ENCODE peak calls at places on chromosomes 1 and 21, in ten cellular contexts. H is SJSA1, Y is OCI-LY7, L is K562, B is dorsolateral prefrontal cortex, M is psoas muscle, E is lung, I is left ventricle myocardium inferior, C is GM23248, T is esophagus squamous epithelium. D is an unnamed sample.

GRCh38 chr1:224432672-224433040 is 1.9 kb downstream of the WDR26 start:
- DNase-seq in T (no peak), L (peak), C (peak), B (no peak), Y (peak), E (no peak), M (no peak), I (no peak), H (peak), D (no peak)

GRCh38 chr1:246608616-246609376 is 42.5 kb downstream of the CNST start:
- DNase-seq in T (peak), H (peak), E (peak), I (peak), M (peak), C (peak), Y (no peak), L (no peak), B (no peak), D (peak)

GRCh38 chr1:207754942-207755689 is 3.3 kb downstream of the CD46 start:
- DNase-seq in Y (no peak), I (no peak), C (no peak), M (no peak), B (no peak), L (no peak), T (no peak), H (no peak), E (no peak), D (no peak)

GRCh38 chr1:239706245-239706892 is 320.0 kb downstream of the CHRM3 start:
- DNase-seq in H (no peak), Y (no peak), I (no peak), C (no peak), B (no peak), M (no peak), T (no peak), E (no peak), L (no peak), D (no peak)

GRCh38 chr1:159832309-159832708 is 5.6 kb downstream of the SLAMF8 start:
- DNase-seq in B (no peak), C (no peak), H (no peak), M (no peak), E (no peak), I (no peak), Y (no peak), T (no peak), L (no peak), D (no peak)

GRCh38 chr21:42454791-42455190 is 41.2 kb downstream of the RSPH1 start:
- DNase-seq in L (no peak), C (no peak), T (no peak), I (no peak), B (no peak), M (no peak), Y (no peak), H (no peak), E (no peak), D (no peak)

GRCh38 chr1:170664283-170664827 is 424 bp downstream of the PRRX1 start:
- DNase-seq in C (peak), I (peak), E (no peak), B (no peak), T (no peak), M (peak), L (no peak), H (peak), Y (no peak), D (peak)

GRCh38 chr1:70919924-70920323 is 127.7 kb downstream of the PTGER3 start:
- DNase-seq in L (no peak), H (no peak), Y (no peak), I (no peak), T (no peak), E (no peak), B (no peak), M (no peak), C (no peak), D (no peak)

GRCh38 chr21:33383056-33383888 is 19.9 kb upstream of the IFNGR2 start:
- DNase-seq in T (peak), Y (peak), H (peak), B (no peak), E (peak), I (peak), L (peak), M (peak), C (peak), D (peak)

GRCh38 chr1:27650527-27651175 is 15.7 kb upstream of the FGR start:
- DNase-seq in B (no peak), L (no peak), C (peak), I (no peak), T (no peak), Y (no peak), M (no peak), H (peak), E (no peak), D (no peak)

GRCh38 chr1:27816921-27817630 is 13.5 kb upstream of the PPP1R8 start:
- DNase-seq in M (no peak), C (peak), E (no peak), B (no peak), Y (no peak), H (peak), I (no peak), T (no peak), L (no peak), D (no peak)

GRCh38 chr1:180548686-180549326 is 10.0 kb upstream of the OVAAL start:
- DNase-seq in B (no peak), H (no peak), T (no peak), E (no peak), Y (no peak), L (no peak), M (no peak), C (no peak), I (no peak), D (no peak)

GRCh38 chr1:169779150-169779549 is 15.6 kb downstream of the METTL18 start:
- DNase-seq in H (no peak), C (no peak), M (no peak), Y (no peak), T (no peak), I (no peak), L (no peak), E (no peak), B (no peak), D (no peak)

GRCh38 chr1:6874298-6874697 is 89.0 kb downstream of the CAMTA1 start:
- DNase-seq in T (no peak), I (no peak), B (no peak), M (no peak), Y (no peak), L (no peak), E (no peak), C (no peak), H (no peak), D (no peak)

GRCh38 chr1:242639104-242639503 is 114.6 kb upstream of the PLD5 start:
- DNase-seq in B (no peak), M (no peak), E (no peak), H (no peak), L (no peak), T (no peak), C (no peak), Y (no peak), I (no peak), D (no peak)

GRCh38 chr1:67390041-67390887 is 39.9 kb downstream of the SERBP1 start:
- DNase-seq in Y (no peak), T (no peak), C (peak), M (no peak), H (peak), B (no peak), E (no peak), L (no peak), I (no peak), D (no peak)

GRCh38 chr1:77430966-77431735 is 149.3 kb downstream of the AK5 start:
- DNase-seq in E (no peak), B (no peak), L (no peak), T (no peak), M (no peak), I (no peak), C (no peak), Y (no peak), H (no peak), D (no peak)

GRCh38 chr21:14875704-14876364 is 189.0 kb downstream of the NRIP1 start:
- DNase-seq in T (no peak), M (no peak), H (no peak), L (no peak), B (no peak), E (no peak), I (no peak), Y (no peak), C (no peak), D (no peak)

GRCh38 chr21:26140185-26140584 is 30.4 kb downstream of the APP start:
- DNase-seq in H (peak), I (peak), Y (no peak), M (peak), T (no peak), B (no peak), E (no peak), L (no peak), C (peak), D (peak)

GRCh38 chr1:44832068-44832700 is 10.9 kb downstream of the PTCH2 start:
- DNase-seq in E (no peak), C (no peak), T (no peak), M (peak), L (no peak), H (peak), B (no peak), I (no peak), Y (no peak), D (no peak)

GRCh38 chr1:40664167-40664537 is 1.3 kb downstream of the RIMS3 start:
- DNase-seq in L (no peak), C (no peak), H (no peak), E (no peak), Y (peak), T (no peak), M (no peak), I (no peak), B (no peak), D (no peak)

GRCh38 chr1:8358897-8359616 is 41.1 kb downstream of the SLC45A1 start:
- DNase-seq in H (no peak), E (no peak), L (no peak), Y (no peak), B (no peak), M (peak), I (no peak), C (no peak), T (no peak), D (no peak)

GRCh38 chr1:175628548-175629317 is 114.7 kb downstream of the TNR start:
- DNase-seq in E (no peak), I (peak), T (no peak), C (no peak), H (no peak), Y (no peak), L (no peak), M (peak), B (peak), D (peak)

GRCh38 chr1:119703666-119704450 is 7.9 kb upstream of the PHGDH start:
- DNase-seq in Y (no peak), M (no peak), I (no peak), L (no peak), C (no peak), E (no peak), B (no peak), H (no peak), T (no peak), D (no peak)

GRCh38 chr1:16630661-16631247 is 17.4 kb upstream of the NBPF1 start:
- DNase-seq in C (no peak), B (peak), E (no peak), H (no peak), L (peak), M (peak), I (peak), T (no peak), Y (no peak), D (peak)

GRCh38 chr1:33317354-33317753 is 3.5 kb downstream of the A3GALT2 start:
- DNase-seq in C (peak), H (no peak), Y (no peak), I (no peak), B (no peak), L (no peak), T (no peak), M (no peak), E (no peak), D (no peak)

GRCh38 chr1:183597656-183598055 is 7.4 kb upstream of the NCF2 start:
- DNase-seq in Y (no peak), B (no peak), M (no peak), C (peak), H (no peak), L (no peak), T (no peak), E (no peak), I (no peak), D (no peak)

GRCh38 chr1:156689035-156689959 is 12.1 kb upstream of the NES start:
- DNase-seq in M (peak), L (peak), I (peak), T (no peak), C (peak), E (peak), B (peak), H (peak), Y (peak), D (peak)

GRCh38 chr1:74505133-74505532 is 7.3 kb downstream of the LRRC53 start:
- DNase-seq in T (no peak), E (no peak), H (no peak), M (no peak), L (no peak), Y (no peak), B (no peak), C (peak), I (no peak), D (no peak)

GRCh38 chr1:165949335-165950130 is 122.1 kb downstream of the UCK2 start:
- DNase-seq in E (no peak), C (peak), T (no peak), M (no peak), B (no peak), I (no peak), Y (no peak), L (peak), H (no peak), D (no peak)

GRCh38 chr1:150561830-150562367 is 12.7 kb downstream of the ADAMTSL4 start:
- DNase-seq in H (peak), T (peak), Y (peak), E (peak), L (peak), C (peak), I (peak), B (peak), M (peak), D (peak)

GRCh38 chr21:31161157-31161556 is 122.9 kb upstream of the KRTAP19-8 start:
- DNase-seq in L (no peak), B (no peak), C (peak), I (no peak), E (no peak), T (no peak), H (peak), M (no peak), Y (no peak), D (no peak)

GRCh38 chr1:22365331-22366295 is 86.0 kb upstream of the ZBTB40 start:
- DNase-seq in E (no peak), C (no peak), M (no peak), L (no peak), Y (no peak), I (no peak), B (no peak), H (no peak), T (no peak), D (no peak)

GRCh38 chr1:222926566-222926965 is 111.7 kb downstream of the DISP1 start:
- DNase-seq in B (no peak), M (no peak), T (no peak), L (no peak), I (no peak), Y (no peak), C (peak), E (no peak), H (peak), D (no peak)

GRCh38 chr1:14524816-14525215 is 73.7 kb upstream of the KAZN start:
- DNase-seq in T (no peak), M (no peak), L (no peak), I (no peak), E (no peak), C (no peak), B (peak), Y (no peak), H (no peak), D (no peak)

GRCh38 chr1:9201421-9202239 is 32.9 kb upstream of the H6PD start:
- DNase-seq in I (no peak), Y (no peak), H (peak), T (no peak), E (no peak), L (no peak), M (no peak), C (peak), B (no peak), D (peak)

GRCh38 chr1:202662081-202662480 is 48.2 kb downstream of the SYT2 start:
- DNase-seq in I (no peak), H (no peak), Y (no peak), M (no peak), L (no peak), C (no peak), B (peak), T (no peak), E (no peak), D (no peak)

GRCh38 chr1:27602510-27603319 is 1.2 kb downstream of the AHDC1 start:
- DNase-seq in H (peak), M (peak), T (no peak), C (peak), E (no peak), L (peak), B (no peak), I (peak), Y (peak), D (peak)

DNA sequence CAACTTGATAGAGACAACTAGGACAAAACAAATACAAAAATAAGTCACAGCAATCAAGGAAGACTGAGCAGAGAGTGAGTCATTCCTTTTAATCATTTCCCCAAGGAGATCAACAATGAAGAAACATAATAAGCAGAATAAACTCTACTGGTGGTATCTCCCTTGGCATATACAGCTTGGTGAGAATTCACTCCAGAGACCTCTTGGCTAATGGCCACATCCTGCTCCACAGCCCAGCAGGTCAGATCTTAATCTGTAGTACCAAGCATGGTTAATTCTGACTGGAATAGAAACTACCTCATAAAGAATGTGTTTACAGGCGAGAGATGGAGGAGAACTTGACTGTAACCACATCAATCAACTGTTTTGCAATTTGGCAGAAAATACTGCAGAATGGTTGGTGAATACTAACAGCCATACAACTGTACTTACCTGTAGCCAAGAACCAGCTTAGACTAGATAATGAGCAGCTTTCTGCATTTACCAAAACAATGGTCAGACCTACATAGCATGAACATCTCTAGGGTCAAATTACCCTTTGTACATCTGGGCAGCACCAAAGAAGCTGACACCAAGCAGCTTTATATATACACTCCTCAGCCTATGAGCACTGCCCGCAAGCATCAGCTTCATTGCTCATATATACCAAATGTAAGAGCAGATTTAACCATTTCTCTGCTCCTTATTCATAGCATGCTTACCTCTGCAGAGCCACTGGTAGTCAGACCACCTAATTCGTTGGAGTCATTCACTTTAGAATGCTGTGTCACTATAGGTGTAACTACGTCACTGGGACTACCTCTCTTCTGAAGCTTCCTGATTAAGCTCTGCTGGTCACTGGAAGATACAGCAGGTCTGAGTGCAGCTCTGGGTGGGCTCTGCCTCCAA is 51.0 kb downstream of the KIAA0319L start:
- DNase-seq in M (no peak), E (no peak), I (no peak), T (no peak), L (peak), C (peak), Y (peak), H (peak), B (peak), D (no peak)
- H3K27ac ChIP-seq in M (peak), E (peak), I (peak), T (peak), L (peak), C (no peak), Y (peak), H (peak), B (no peak), D (no peak)

DNA sequence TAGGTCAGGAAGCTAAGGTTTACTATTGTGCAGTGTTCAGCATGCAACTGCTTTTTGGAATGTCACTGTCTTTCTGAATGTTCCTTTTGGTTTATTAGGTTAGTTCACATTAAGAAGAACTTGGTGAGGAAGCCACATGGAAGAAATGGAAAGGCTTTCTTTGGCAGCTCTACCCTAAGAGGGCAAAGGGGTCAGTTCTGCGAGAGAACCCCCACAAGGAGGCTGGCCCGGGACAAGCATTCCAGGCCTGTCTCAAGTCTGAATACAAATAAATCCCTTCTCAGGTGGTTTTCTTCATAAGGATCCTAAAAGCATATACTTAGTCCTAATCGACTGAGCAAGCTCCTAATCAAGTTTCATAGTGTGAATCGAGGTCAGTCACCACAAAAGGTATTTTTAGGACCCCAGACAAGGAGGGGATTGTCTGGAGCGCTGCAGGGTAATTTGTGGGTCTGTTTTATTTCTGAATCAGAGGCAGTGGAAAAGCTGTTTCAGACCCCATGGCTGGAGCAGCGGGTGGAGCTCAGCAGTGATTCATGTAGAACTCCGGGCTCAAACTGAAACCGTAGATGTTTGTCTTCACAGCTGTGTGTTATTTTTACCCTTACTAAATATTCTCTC is 63.3 kb downstream of the ERG start:
- DNase-seq in T (no peak), I (no peak), Y (no peak), C (peak), L (no peak), E (no peak), B (no peak), M (no peak), H (peak), D (no peak)
- H3K4me3 ChIP-seq in T (no peak), I (peak), Y (no peak), C (peak), L (no peak), E (no peak), B (no peak), M (no peak), H (peak), D (no peak)

GRCh38 chr1:11461738-11462137 is 17.2 kb upstream of the DISP3 start:
- DNase-seq in B (no peak), I (no peak), Y (no peak), H (no peak), E (no peak), L (no peak), C (no peak), T (no peak), M (no peak), D (no peak)
- H3K27ac ChIP-seq in B (no peak), I (no peak), Y (no peak), H (no peak), E (no peak), L (no peak), C (no peak), T (no peak), M (no peak), D (no peak)

GRCh38 chr1:55040953-55041494 is 1.7 kb downstream of the PCSK9 start:
- DNase-seq in B (no peak), L (no peak), Y (no peak), I (no peak), M (no peak), C (no peak), T (no peak), H (no peak), E (no peak), D (no peak)
- H3K4me3 ChIP-seq in B (no peak), L (peak), Y (no peak), I (no peak), M (no peak), C (no peak), T (peak), H (no peak), E (no peak), D (no peak)

GRCh38 chr1:235908742-235909520 is 42.2 kb upstream of the LYST start:
- DNase-seq in C (peak), M (no peak), B (no peak), E (peak), L (no peak), T (no peak), I (no peak), Y (no peak), H (peak), D (no peak)
- H3K27ac ChIP-seq in C (peak), M (no peak), B (no peak), E (no peak), L (no peak), T (peak), I (no peak), Y (no peak), H (peak), D (peak)

DNA sequence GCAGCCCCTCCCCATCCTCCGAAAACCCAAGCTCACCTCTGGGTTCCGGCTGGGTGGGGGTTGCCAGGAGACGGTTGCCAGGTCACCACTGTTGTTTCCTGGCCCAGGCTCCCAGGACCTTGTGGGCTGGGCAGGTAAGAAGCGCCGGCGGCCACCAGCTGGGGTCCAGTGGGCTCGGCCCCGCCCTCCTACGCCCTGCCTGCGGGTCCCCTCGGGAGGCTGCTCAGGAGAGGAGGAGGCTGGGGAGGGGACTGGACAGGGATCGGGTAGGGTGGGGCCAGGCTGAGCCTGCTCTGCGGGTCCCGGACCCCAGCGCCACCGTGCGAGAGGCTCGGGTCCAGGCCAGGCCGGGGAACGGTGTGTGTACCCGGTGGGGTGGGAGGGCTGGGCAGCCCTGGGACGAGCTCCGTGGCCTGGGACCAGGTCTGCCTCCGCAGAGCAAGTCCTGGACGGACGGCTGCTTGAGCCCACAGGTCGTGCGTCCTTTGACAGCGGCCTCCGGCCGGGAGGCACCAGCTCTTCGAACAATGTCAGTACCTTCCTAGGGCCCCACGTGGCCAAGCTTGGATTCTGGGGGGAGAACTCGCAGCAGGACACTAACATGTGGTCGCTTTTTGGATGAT is at the start of gene TTLL10:
- DNase-seq in I (peak), M (peak), B (no peak), C (no peak), E (no peak), H (no peak), L (peak), Y (no peak), T (no peak), D (peak)
- H3K4me3 ChIP-seq in I (no peak), M (no peak), B (no peak), C (no peak), E (no peak), H (no peak), L (no peak), Y (no peak), T (no peak), D (no peak)